ENCODE peak calls at places on chromosomes 13 and 19, in nine cellular contexts. One of them, this sample, is unnamed.

GRCh38 chr19:22622901-22623840 is 11.0 kb upstream of the ZNF492 start:
- DNase-seq in HCT116: no peak
- DNase-seq in HepG2: no peak
- DNase-seq in fibroblast of lung: no peak
- DNase-seq in Karpas-422: no peak
- DNase-seq in GM23248: peak; percentile 2
- DNase-seq in osteoblast: peak; percentile 56
- DNase-seq in astrocyte: no peak
- DNase-seq in neural progenitor cell: no peak
- DNase-seq in this sample: no peak

GRCh38 chr13:48769107-48769704 is 115.5 kb downstream of the CYSLTR2 start:
- DNase-seq in HCT116: peak; percentile 85
- DNase-seq in HepG2: peak; percentile 82
- DNase-seq in fibroblast of lung: peak; percentile 81
- DNase-seq in Karpas-422: peak; percentile 95
- DNase-seq in GM23248: peak; percentile 92
- DNase-seq in osteoblast: peak; percentile 73
- DNase-seq in astrocyte: peak; percentile 76
- DNase-seq in neural progenitor cell: peak; percentile 90
- DNase-seq in this sample: peak; percentile 67

GRCh38 chr13:39618546-39618945 is 15.6 kb upstream of the LHFPL6 start:
- DNase-seq in HCT116: no peak
- DNase-seq in HepG2: no peak
- DNase-seq in fibroblast of lung: no peak
- DNase-seq in Karpas-422: peak; percentile 1
- DNase-seq in GM23248: no peak
- DNase-seq in osteoblast: no peak
- DNase-seq in astrocyte: no peak
- DNase-seq in neural progenitor cell: no peak
- DNase-seq in this sample: no peak

GRCh38 chr13:43124495-43124894 is 101.1 kb downstream of the DNAJC15 start:
- DNase-seq in HCT116: no peak
- DNase-seq in HepG2: no peak
- DNase-seq in fibroblast of lung: no peak
- DNase-seq in Karpas-422: no peak
- DNase-seq in GM23248: no peak
- DNase-seq in osteoblast: no peak
- DNase-seq in astrocyte: no peak
- DNase-seq in neural progenitor cell: no peak
- DNase-seq in this sample: no peak

GRCh38 chr13:42832341-42833153 is 51.2 kb downstream of the FAM216B start:
- DNase-seq in HCT116: no peak
- DNase-seq in HepG2: peak; percentile 20
- DNase-seq in fibroblast of lung: peak; percentile 95
- DNase-seq in Karpas-422: no peak
- DNase-seq in GM23248: peak; percentile 94
- DNase-seq in osteoblast: peak; percentile 65
- DNase-seq in astrocyte: peak; percentile 94
- DNase-seq in neural progenitor cell: no peak
- DNase-seq in this sample: no peak

GRCh38 chr19:58516964-58517833 is 2.4 kb downstream of the ZBTB45 start:
- DNase-seq in HCT116: no peak
- DNase-seq in HepG2: no peak
- DNase-seq in fibroblast of lung: no peak
- DNase-seq in Karpas-422: no peak
- DNase-seq in GM23248: no peak
- DNase-seq in osteoblast: no peak
- DNase-seq in astrocyte: no peak
- DNase-seq in neural progenitor cell: no peak
- DNase-seq in this sample: no peak

GRCh38 chr19:13906910-13907309 is 909 bp downstream of the CC2D1A start:
- DNase-seq in HCT116: no peak
- DNase-seq in HepG2: no peak
- DNase-seq in fibroblast of lung: no peak
- DNase-seq in Karpas-422: no peak
- DNase-seq in GM23248: no peak
- DNase-seq in osteoblast: no peak
- DNase-seq in astrocyte: no peak
- DNase-seq in neural progenitor cell: no peak
- DNase-seq in this sample: no peak

GRCh38 chr19:38974599-38975213 is 836 bp downstream of the FBXO17 start:
- DNase-seq in HCT116: no peak
- DNase-seq in HepG2: no peak
- DNase-seq in fibroblast of lung: no peak
- DNase-seq in Karpas-422: no peak
- DNase-seq in GM23248: peak; percentile 56
- DNase-seq in osteoblast: peak; percentile 45
- DNase-seq in astrocyte: no peak
- DNase-seq in neural progenitor cell: no peak
- DNase-seq in this sample: no peak

GRCh38 chr19:38062959-38063786 is 156.2 kb downstream of the SIPA1L3 start:
- DNase-seq in HCT116: no peak
- DNase-seq in HepG2: no peak
- DNase-seq in fibroblast of lung: peak; percentile 43
- DNase-seq in Karpas-422: no peak
- DNase-seq in GM23248: no peak
- DNase-seq in osteoblast: no peak
- DNase-seq in astrocyte: peak; percentile 31
- DNase-seq in neural progenitor cell: peak; percentile 38
- DNase-seq in this sample: no peak

GRCh38 chr13:113815151-113816058 is 48.5 kb downstream of the GAS6 start:
- DNase-seq in HCT116: peak; percentile 73
- DNase-seq in HepG2: no peak
- DNase-seq in fibroblast of lung: no peak
- DNase-seq in Karpas-422: peak; percentile 96
- DNase-seq in GM23248: no peak
- DNase-seq in osteoblast: no peak
- DNase-seq in astrocyte: no peak
- DNase-seq in neural progenitor cell: no peak
- DNase-seq in this sample: no peak

GRCh38 chr13:113802090-113802531 is 43.1 kb downstream of the TMEM255B start:
- DNase-seq in HCT116: no peak
- DNase-seq in HepG2: peak; percentile 13
- DNase-seq in fibroblast of lung: peak; percentile 72
- DNase-seq in Karpas-422: no peak
- DNase-seq in GM23248: peak; percentile 85
- DNase-seq in osteoblast: peak; percentile 98
- DNase-seq in astrocyte: peak; percentile 51
- DNase-seq in neural progenitor cell: peak; percentile 67
- DNase-seq in this sample: no peak

GRCh38 chr19:36182612-36183454 is 30.6 kb upstream of the COX7A1 start:
- DNase-seq in HCT116: peak; percentile 45
- DNase-seq in HepG2: no peak
- DNase-seq in fibroblast of lung: peak; percentile 94
- DNase-seq in Karpas-422: no peak
- DNase-seq in GM23248: no peak
- DNase-seq in osteoblast: no peak
- DNase-seq in astrocyte: peak; percentile 96
- DNase-seq in neural progenitor cell: peak; percentile 23
- DNase-seq in this sample: peak; percentile 23

GRCh38 chr13:19023115-19023514 is 158.5 kb downstream of the TUBA3C start:
- DNase-seq in HCT116: no peak
- DNase-seq in HepG2: no peak
- DNase-seq in fibroblast of lung: no peak
- DNase-seq in Karpas-422: no peak
- DNase-seq in GM23248: no peak
- DNase-seq in osteoblast: no peak
- DNase-seq in astrocyte: no peak
- DNase-seq in neural progenitor cell: no peak
- DNase-seq in this sample: no peak

GRCh38 chr13:24511019-24511823 is 1.4 kb downstream of the PARP4 start:
- DNase-seq in HCT116: peak; percentile 65
- DNase-seq in HepG2: peak; percentile 26
- DNase-seq in fibroblast of lung: peak; percentile 97
- DNase-seq in Karpas-422: peak; percentile 58
- DNase-seq in GM23248: peak; percentile 92
- DNase-seq in osteoblast: peak; percentile 97
- DNase-seq in astrocyte: peak; percentile 95
- DNase-seq in neural progenitor cell: peak; percentile 11
- DNase-seq in this sample: peak; percentile 58

GRCh38 chr19:8578642-8579265 is 1.5 kb upstream of the MYO1F start:
- DNase-seq in HCT116: peak; percentile 47
- DNase-seq in HepG2: peak; percentile 35
- DNase-seq in fibroblast of lung: peak; percentile 41
- DNase-seq in Karpas-422: peak; percentile 90
- DNase-seq in GM23248: peak; percentile 74
- DNase-seq in osteoblast: peak; percentile 93
- DNase-seq in astrocyte: no peak
- DNase-seq in neural progenitor cell: peak; percentile 85
- DNase-seq in this sample: no peak

GRCh38 chr19:29537181-29537580 is 11.4 kb downstream of the VSTM2B start:
- DNase-seq in HCT116: no peak
- DNase-seq in HepG2: no peak
- DNase-seq in fibroblast of lung: no peak
- DNase-seq in Karpas-422: no peak
- DNase-seq in GM23248: no peak
- DNase-seq in osteoblast: no peak
- DNase-seq in astrocyte: no peak
- DNase-seq in neural progenitor cell: no peak
- DNase-seq in this sample: no peak
- H4K20me1 ChIP-seq in HCT116: no peaks in the 10 kb centered on the region
- H4K20me1 ChIP-seq in HepG2: no peaks in the 10 kb centered on the region
- H4K20me1 ChIP-seq in fibroblast of lung: no peaks in the 10 kb centered on the region
- H4K20me1 ChIP-seq in Karpas-422: no peaks in the 10 kb centered on the region
- H4K20me1 ChIP-seq in GM23248: no peaks in the 10 kb centered on the region
- H4K20me1 ChIP-seq in osteoblast: no peaks in the 10 kb centered on the region
- H4K20me1 ChIP-seq in astrocyte: no peaks in the 10 kb centered on the region
- H4K20me1 ChIP-seq in neural progenitor cell: no peaks in the 10 kb centered on the region
- H4K20me1 ChIP-seq in this sample: no peaks in the 10 kb centered on the region

GRCh38 chr13:29906432-29907011 is 56.1 kb upstream of the UBL3 start:
- DNase-seq in HCT116: no peak
- DNase-seq in HepG2: no peak
- DNase-seq in fibroblast of lung: no peak
- DNase-seq in Karpas-422: no peak
- DNase-seq in GM23248: no peak
- DNase-seq in osteoblast: no peak
- DNase-seq in astrocyte: no peak
- DNase-seq in neural progenitor cell: no peak
- DNase-seq in this sample: no peak
- H4K20me1 ChIP-seq in HCT116: no peaks in the 10 kb centered on the region
- H4K20me1 ChIP-seq in HepG2: no peaks in the 10 kb centered on the region
- H4K20me1 ChIP-seq in fibroblast of lung: no peaks in the 10 kb centered on the region
- H4K20me1 ChIP-seq in Karpas-422: no peaks in the 10 kb centered on the region
- H4K20me1 ChIP-seq in GM23248: no peaks in the 10 kb centered on the region
- H4K20me1 ChIP-seq in osteoblast: no peaks in the 10 kb centered on the region
- H4K20me1 ChIP-seq in astrocyte: no peaks in the 10 kb centered on the region
- H4K20me1 ChIP-seq in neural progenitor cell: no peaks in the 10 kb centered on the region
- H4K20me1 ChIP-seq in this sample: no peaks in the 10 kb centered on the region

GRCh38 chr13:90233933-90234672 is 1113.4 kb upstream of the MIR17HG start:
- DNase-seq in HCT116: no peak
- DNase-seq in HepG2: no peak
- DNase-seq in fibroblast of lung: no peak
- DNase-seq in Karpas-422: peak; percentile 47
- DNase-seq in GM23248: no peak
- DNase-seq in osteoblast: no peak
- DNase-seq in astrocyte: no peak
- DNase-seq in neural progenitor cell: no peak
- DNase-seq in this sample: no peak
- H4K20me1 ChIP-seq in HCT116: no peaks in the 10 kb centered on the region
- H4K20me1 ChIP-seq in HepG2: no peaks in the 10 kb centered on the region
- H4K20me1 ChIP-seq in fibroblast of lung: no peaks in the 10 kb centered on the region
- H4K20me1 ChIP-seq in Karpas-422: no peaks in the 10 kb centered on the region
- H4K20me1 ChIP-seq in GM23248: no peaks in the 10 kb centered on the region
- H4K20me1 ChIP-seq in osteoblast: no peaks in the 10 kb centered on the region
- H4K20me1 ChIP-seq in astrocyte: no peaks in the 10 kb centered on the region
- H4K20me1 ChIP-seq in neural progenitor cell: no peaks in the 10 kb centered on the region
- H4K20me1 ChIP-seq in this sample: no peaks in the 10 kb centered on the region

DNA sequence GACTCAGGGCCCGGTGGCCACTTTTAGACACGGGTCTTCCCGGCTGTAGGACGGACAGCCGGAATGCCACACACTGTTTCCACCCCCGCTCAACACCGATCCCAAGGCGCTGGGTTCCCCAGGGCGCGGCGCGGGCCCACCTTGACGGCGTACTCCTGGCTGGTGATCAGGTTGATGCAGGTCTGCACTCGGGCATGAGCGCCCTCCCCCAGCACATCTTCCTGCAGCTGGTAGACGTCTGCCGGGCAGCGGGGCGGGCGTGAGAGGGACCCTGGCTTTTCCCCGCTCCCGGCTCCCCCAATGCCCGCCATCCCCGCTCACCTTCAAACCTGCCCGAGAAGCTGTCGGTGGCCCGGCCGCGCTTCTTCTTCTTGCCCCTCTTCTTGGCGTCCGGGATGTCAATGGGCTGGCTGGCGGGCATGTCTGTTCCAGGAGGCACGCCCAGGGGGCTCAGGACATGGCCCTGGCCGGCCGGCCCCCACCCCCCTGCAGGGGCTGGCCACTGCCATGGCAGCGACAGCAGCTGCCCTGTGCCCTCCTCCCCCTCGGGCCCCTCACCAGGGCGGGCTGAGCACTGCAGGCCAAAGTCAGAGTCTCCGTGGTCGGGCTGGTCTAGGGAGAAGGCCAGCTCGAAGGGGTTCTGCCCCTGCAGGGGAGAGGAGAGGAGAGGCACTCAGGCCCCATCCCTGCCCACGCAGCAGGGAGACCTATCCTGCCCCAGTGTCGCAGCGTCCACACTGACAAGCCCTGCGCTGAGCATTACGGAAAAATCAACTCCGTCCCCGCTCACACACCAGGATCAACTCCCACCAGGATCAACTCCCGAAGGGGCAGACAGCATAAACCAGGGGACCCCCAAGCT is 4.8 kb downstream of the MKNK2 start:
- DNase-seq in HCT116: no peak
- DNase-seq in HepG2: no peak
- DNase-seq in fibroblast of lung: no peak
- DNase-seq in Karpas-422: peak; percentile 60
- DNase-seq in GM23248: no peak
- DNase-seq in osteoblast: peak; percentile 82
- DNase-seq in astrocyte: no peak
- DNase-seq in neural progenitor cell: peak; percentile 3
- DNase-seq in this sample: no peak
- H4K20me1 ChIP-seq in HCT116: peaks cover 5% of the 10 kb centered on the region
- H4K20me1 ChIP-seq in HepG2: peaks cover 47% of the 10 kb centered on the region
- H4K20me1 ChIP-seq in fibroblast of lung: no peaks in the 10 kb centered on the region
- H4K20me1 ChIP-seq in Karpas-422: peaks cover 74% of the 10 kb centered on the region
- H4K20me1 ChIP-seq in GM23248: peaks cover 8% of the 10 kb centered on the region
- H4K20me1 ChIP-seq in osteoblast: peaks cover 80% of the 10 kb centered on the region
- H4K20me1 ChIP-seq in astrocyte: peaks cover 61% of the 10 kb centered on the region
- H4K20me1 ChIP-seq in neural progenitor cell: peaks cover 63% of the 10 kb centered on the region
- H4K20me1 ChIP-seq in this sample: peaks cover 24% of the 10 kb centered on the region

This sample was measured in keratinocyte.